ENCODE peak calls at places on chromosomes 16 and 17, in seven cellular contexts. N, B, E, Z, P, U and G are unnamed samples.

GRCh38 chr17:33053641-33054040 is 62.0 kb downstream of the SPACA3 start:
- DNase-seq in P (no peak), N (no peak), Z (no peak), U (no peak), B (no peak), E (no peak), G (no peak)

GRCh38 chr17:77164483-77165030 is 23.8 kb downstream of the SEC14L1 start:
- DNase-seq in N (no peak), U (peak), P (no peak), B (no peak), Z (peak), E (no peak), G (peak)

GRCh38 chr16:87560428-87561199 is 41.7 kb upstream of the JPH3 start:
- DNase-seq in U (no peak), Z (peak), N (no peak), P (no peak), E (peak), B (no peak), G (no peak)

GRCh38 chr17:70108166-70108565 is 33.1 kb downstream of the KCNJ16 start:
- DNase-seq in P (no peak), N (no peak), E (no peak), B (no peak), Z (no peak), U (no peak), G (no peak)

GRCh38 chr17:42403150-42403549 is 14.9 kb upstream of the STAT3 start:
- DNase-seq in B (peak), N (no peak), U (no peak), E (no peak), Z (no peak), P (no peak), G (no peak)

GRCh38 chr17:62865586-62865985 is 57.5 kb upstream of the MARCHF10 start:
- DNase-seq in N (no peak), P (no peak), E (no peak), B (no peak), U (no peak), Z (no peak), G (no peak)

GRCh38 chr17:80086081-80086480 is 15.3 kb upstream of the GAA start:
- DNase-seq in N (no peak), E (no peak), B (no peak), U (peak), Z (peak), P (no peak), G (no peak)

GRCh38 chr17:41688641-41689496 is at the start of gene EIF1:
- DNase-seq in Z (peak), N (peak), U (peak), P (peak), E (peak), B (peak), G (peak)

GRCh38 chr17:39607851-39608130 is at the start of gene NEUROD2:
- DNase-seq in P (no peak), Z (no peak), E (no peak), N (no peak), U (no peak), B (no peak), G (no peak)